ENCODE peak calls at places on chromosomes 3 and 15, in four cellular contexts. Z is astrocyte, W is GM20000, X is pancreas. F is an unnamed sample.

GRCh38 chr15:76196286-76196948 is 114.9 kb downstream of the ETFA start:
- DNase-seq in Z (peak; percentile 80), W (no peak), X (peak; percentile 68), F (peak; percentile 85)

GRCh38 chr3:79167651-79168416 is 600.0 kb downstream of the ROBO1 start:
- DNase-seq in Z (peak; percentile 97), W (no peak), X (peak; percentile 12), F (peak; percentile 95)

GRCh38 chr15:62112616-62113593 is 46.1 kb downstream of the C2CD4A start:
- DNase-seq in Z (peak; percentile 81), W (no peak), X (peak; percentile 78), F (peak; percentile 90)

GRCh38 chr15:75680007-75680789 is 32.5 kb downstream of the CSPG4 start:
- DNase-seq in Z (no peak), W (no peak), X (no peak), F (no peak)

GRCh38 chr15:44101286-44101685 is 93.8 kb downstream of the FRMD5 start:
- DNase-seq in Z (peak; percentile 25), W (no peak), X (no peak), F (peak; percentile 25)

GRCh38 chr3:117035785-117036184 is 326.2 kb downstream of the TUSC7 start:
- DNase-seq in Z (no peak), W (no peak), X (no peak), F (no peak)

GRCh38 chr3:46693897-46694235 is 387 bp upstream of the ALS2CL start:
- DNase-seq in Z (no peak), W (no peak), X (no peak), F (no peak)

GRCh38 chr3:51539291-51539891 is 872 bp downstream of the RAD54L2 start:
- DNase-seq in Z (peak; percentile 83), W (peak; percentile 43), X (peak; percentile 16), F (peak; percentile 55)

GRCh38 chr3:134471521-134472193 is 14.1 kb downstream of the ANAPC13 start:
- DNase-seq in Z (peak; percentile 74), W (no peak), X (no peak), F (peak; percentile 67)

GRCh38 chr3:33074217-33075067 is 22.5 kb downstream of the GLB1 start:
- DNase-seq in Z (peak; percentile 37), W (peak; percentile 76), X (peak; percentile 26), F (peak; percentile 81)

GRCh38 chr3:189403194-189403593 is 228.0 kb upstream of the TP63 start:
- DNase-seq in Z (no peak), W (no peak), X (no peak), F (no peak)

GRCh38 chr3:100706365-100706764 is 2.9 kb upstream of the TFG start:
- DNase-seq in Z (peak; percentile 5), W (no peak), X (no peak), F (peak; percentile 53)

GRCh38 chr3:100708989-100709839 is at the start of gene TFG:
- DNase-seq in Z (peak; percentile 97), W (peak; percentile 98), X (peak; percentile 99), F (peak; percentile 100)

GRCh38 chr3:100710355-100711198 is 1.3 kb downstream of the TFG start:
- DNase-seq in Z (peak; percentile 56), W (peak; percentile 70), X (peak; percentile 24), F (peak; percentile 73)

GRCh38 chr3:100708644-100708988 is 678 bp upstream of the TFG start:
- DNase-seq in Z (no peak), W (no peak), X (no peak), F (no peak)

GRCh38 chr3:100709840-100710235 is 544 bp downstream of the TFG start:
- DNase-seq in Z (peak; percentile 2), W (peak; percentile 24), X (peak; percentile 37), F (peak; percentile 40)
- TF ChIP-seq CTCF in Z (no peak), W (no peak), X (no peak), F (no peak)

GRCh38 chr3:129428382-129429079 is at the start of gene EFCAB12:
- DNase-seq in Z (peak; percentile 79), W (peak; percentile 79), X (peak; percentile 97), F (peak; percentile 94)
- TF ChIP-seq CTCF in Z (no peak), W (no peak), X (no peak), F (no peak)

GRCh38 chr3:55516391-55517030 is 29.4 kb upstream of the WNT5A start:
- DNase-seq in Z (no peak), W (no peak), X (no peak), F (no peak)

GRCh38 chr3:55521086-55522060 is 34.3 kb upstream of the WNT5A start:
- DNase-seq in Z (peak; percentile 69), W (no peak), X (no peak), F (no peak)

GRCh38 chr3:55519016-55519415 is 31.9 kb upstream of the WNT5A start:
- DNase-seq in Z (peak; percentile 77), W (no peak), X (no peak), F (peak; percentile 25)

GRCh38 chr3:55515550-55516246 is 28.6 kb upstream of the WNT5A start:
- DNase-seq in Z (no peak), W (no peak), X (no peak), F (no peak)

GRCh38 chr3:55518451-55518850 is 31.3 kb upstream of the WNT5A start:
- DNase-seq in Z (peak; percentile 61), W (no peak), X (no peak), F (no peak)
- TF ChIP-seq CTCF in Z (no peak), W (no peak), X (no peak), F (no peak)

GRCh38 chr3:72665701-72666443 is 182.4 kb downstream of the SHQ1 start:
- DNase-seq in Z (no peak), W (peak; percentile 67), X (peak; percentile 38), F (peak; percentile 39)
- TF ChIP-seq CTCF in Z (peak; percentile 40), W (peak; percentile 31), X (no peak), F (peak; percentile 49)

F was measured in fibroblast of pulmonary artery.